ENCODE peak calls at places on chromosome 20, in eight cellular contexts. F, Y, O, V, M, T, X and D are unnamed samples.

GRCh38 chr20:24834310-24834709 is 114.8 kb upstream of the CST7 start:
- DNase-seq in F (no peak), Y (no peak), O (peak), V (no peak), M (no peak), T (no peak), X (no peak), D (no peak)

GRCh38 chr20:44993343-44993742 is 27.0 kb downstream of the STK4 start:
- DNase-seq in F (no peak), Y (peak), O (peak), V (no peak), M (peak), T (no peak), X (no peak), D (no peak)

GRCh38 chr20:56865055-56865454 is 235.9 kb downstream of the TFAP2C start:
- DNase-seq in F (no peak), Y (no peak), O (no peak), V (peak), M (no peak), T (no peak), X (no peak), D (peak)

GRCh38 chr20:5722927-5723326 is 27.3 kb upstream of the SHLD1 start:
- DNase-seq in F (no peak), Y (no peak), O (no peak), V (no peak), M (no peak), T (no peak), X (no peak), D (no peak)

GRCh38 chr20:11810316-11811130 is 107.2 kb upstream of the BTBD3 start:
- DNase-seq in F (peak), Y (peak), O (peak), V (no peak), M (peak), T (no peak), X (no peak), D (peak)

GRCh38 chr20:53898558-53898931 is 171.8 kb downstream of the BCAS1 start:
- DNase-seq in F (no peak), Y (no peak), O (no peak), V (no peak), M (no peak), T (no peak), X (no peak), D (no peak)

GRCh38 chr20:50438986-50439407 is 71.2 kb upstream of the PTPN1 start:
- DNase-seq in F (peak), Y (no peak), O (peak), V (no peak), M (peak), T (no peak), X (no peak), D (peak)

GRCh38 chr20:20360464-20360863 is 7.4 kb upstream of the INSM1 start:
- DNase-seq in F (peak), Y (peak), O (peak), V (no peak), M (peak), T (peak), X (no peak), D (peak)

GRCh38 chr20:44319880-44320422 is 8.9 kb upstream of the FITM2 start:
- DNase-seq in F (no peak), Y (no peak), O (peak), V (no peak), M (no peak), T (no peak), X (no peak), D (no peak)

GRCh38 chr20:25247100-25247665 is 702 bp upstream of the PYGB start:
- DNase-seq in F (peak), Y (peak), O (peak), V (peak), M (peak), T (peak), X (peak), D (peak)

GRCh38 chr20:59645761-59646171 is 41.4 kb downstream of the PHACTR3 start:
- DNase-seq in F (no peak), Y (no peak), O (no peak), V (peak), M (no peak), T (no peak), X (no peak), D (peak)

GRCh38 chr20:50953196-50953595 is 5.1 kb downstream of the DPM1 start:
- DNase-seq in F (no peak), Y (no peak), O (no peak), V (no peak), M (no peak), T (no peak), X (no peak), D (no peak)

GRCh38 chr20:58447733-58448391 is 58.8 kb downstream of the VAPB start:
- DNase-seq in F (peak), Y (peak), O (peak), V (no peak), M (peak), T (peak), X (no peak), D (peak)
- TF ChIP-seq CTCF in F (peak), Y (peak), O (peak), V (peak), M (peak), T (peak), X (peak), D (peak)

GRCh38 chr20:52075400-52075799 is 116.2 kb downstream of the ZFP64 start:
- DNase-seq in F (no peak), Y (no peak), O (no peak), V (no peak), M (no peak), T (no peak), X (no peak), D (no peak)
- H3K4me3 ChIP-seq in F (no peak), Y (no peak), O (no peak), V (no peak), M (no peak), T (no peak), X (no peak), D (no peak)

GRCh38 chr20:16158976-16159286 is 414.3 kb downstream of the KIF16B start:
- DNase-seq in F (no peak), Y (no peak), O (no peak), V (no peak), M (no peak), T (no peak), X (no peak), D (no peak)
- TF ChIP-seq CTCF in F (no peak), Y (no peak), O (no peak), V (no peak), M (no peak), T (no peak), X (no peak), D (no peak)

DNA sequence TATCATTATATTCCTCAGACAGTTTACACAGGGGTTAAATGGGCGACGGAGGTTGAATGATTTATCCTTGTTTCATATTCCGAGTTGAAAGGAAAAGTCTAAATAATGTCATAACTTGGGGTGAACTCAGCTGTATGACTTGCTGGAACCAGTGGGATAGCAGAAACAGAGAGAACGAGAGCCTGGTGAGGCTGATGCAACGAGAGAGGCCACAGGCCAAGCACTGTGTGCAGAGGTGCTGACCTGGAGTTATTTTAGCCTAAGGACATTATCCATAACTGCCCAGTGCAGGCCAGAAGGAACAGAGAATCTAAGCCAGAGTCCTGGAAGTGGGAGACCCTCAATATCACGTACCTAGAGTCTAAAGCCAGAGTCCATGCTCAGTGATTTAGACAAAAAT is 394.9 kb downstream of the MAFB start:
- DNase-seq in F (no peak), Y (no peak), O (no peak), V (no peak), M (no peak), T (no peak), X (no peak), D (no peak)
- H3K4me3 ChIP-seq in F (no peak), Y (no peak), O (no peak), V (no peak), M (no peak), T (no peak), X (no peak), D (no peak)

GRCh38 chr20:21509597-21510331 is 4.1 kb downstream of the NKX2-2 start:
- DNase-seq in F (peak), Y (peak), O (peak), V (no peak), M (no peak), T (no peak), X (no peak), D (peak)
- TF ChIP-seq CTCF in F (peak), Y (peak), O (no peak), V (no peak), M (no peak), T (no peak), X (no peak), D (peak)

GRCh38 chr20:63270606-63271325 is 1.8 kb upstream of the ARFGAP1 start:
- DNase-seq in F (no peak), Y (no peak), O (no peak), V (no peak), M (no peak), T (no peak), X (no peak), D (peak)

GRCh38 chr20:63268256-63268655 is 4.4 kb upstream of the ARFGAP1 start:
- DNase-seq in F (no peak), Y (no peak), O (no peak), V (no peak), M (no peak), T (no peak), X (no peak), D (no peak)

GRCh38 chr20:63267681-63268080 is 4.9 kb upstream of the ARFGAP1 start:
- DNase-seq in F (no peak), Y (no peak), O (no peak), V (no peak), M (no peak), T (no peak), X (no peak), D (no peak)

GRCh38 chr20:63268671-63269439 is 3.8 kb upstream of the ARFGAP1 start:
- DNase-seq in F (no peak), Y (no peak), O (no peak), V (no peak), M (peak), T (no peak), X (no peak), D (no peak)

DNA sequence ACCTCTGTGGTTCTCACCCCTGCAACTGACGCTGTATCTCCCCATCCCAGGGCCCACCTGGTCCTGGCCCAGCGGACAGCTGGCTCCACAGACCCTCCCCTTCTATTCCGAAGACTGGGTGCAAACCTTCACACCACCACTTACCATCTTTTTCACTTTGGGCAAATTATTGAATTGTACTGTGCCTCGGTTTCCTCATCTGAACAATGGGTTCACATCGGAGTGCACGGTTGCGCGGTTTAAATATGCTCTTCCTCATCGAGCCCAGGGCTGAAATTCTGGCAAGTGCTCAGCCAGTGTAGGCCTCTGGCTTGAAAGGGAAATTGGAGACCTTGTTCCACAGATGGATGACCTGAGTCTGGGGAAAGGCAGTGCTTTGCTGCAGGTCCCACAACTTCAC is 2.9 kb upstream of the ARFGAP1 start:
- DNase-seq in F (no peak), Y (no peak), O (no peak), V (no peak), M (no peak), T (no peak), X (no peak), D (no peak)
- H3K4me3 ChIP-seq in F (no peak), Y (no peak), O (no peak), V (no peak), M (no peak), T (no peak), X (no peak), D (no peak)